ENCODE peak calls at places on chromosomes 1 and 21, in four cellular contexts. One of them, this sample, is unnamed.

GRCh38 chr1:92961896-92962752 is 862 bp upstream of the DIPK1A start:
- DNase-seq in stimulated activated CD4-positive, alpha-beta T cell treated with anti-CD3 and anti-CD28 coated beads, Interleukin-15, amount 100 ng/mL, for 24 hours: peak
- DNase-seq in activated CD4-positive, alpha-beta T cell treated with anti-CD3 and anti-CD28 coated beads, Interleukin-2, amount 50 U/mL, for 1 hour: peak
- DNase-seq in activated naive CD8-positive, alpha-beta T cell treated with anti-CD3 and anti-CD28 coated beads, Interleukin-2, amount 10 ng/mL, durations not matched to agents 7 days and 5 days: no peak
- DNase-seq in this sample: no peak

GRCh38 chr1:1374068-1374860 is 743 bp downstream of the AURKAIP1 start:
- DNase-seq in activated CD4-positive, alpha-beta T cell treated with anti-CD3 and anti-CD28 coated beads, Interleukin-2, amount 50 U/mL, for 1 hour: no peak
- DNase-seq in stimulated activated CD4-positive, alpha-beta T cell treated with anti-CD3 and anti-CD28 coated beads, Interleukin-15, amount 100 ng/mL, for 24 hours: no peak
- DNase-seq in activated naive CD8-positive, alpha-beta T cell treated with anti-CD3 and anti-CD28 coated beads, Interleukin-2, amount 10 ng/mL, durations not matched to agents 7 days and 5 days: no peak
- DNase-seq in this sample: peak

GRCh38 chr1:115630342-115630741 is 11.4 kb upstream of the VANGL1 start:
- DNase-seq in stimulated activated CD4-positive, alpha-beta T cell treated with anti-CD3 and anti-CD28 coated beads, Interleukin-15, amount 100 ng/mL, for 24 hours: no peak
- DNase-seq in activated CD4-positive, alpha-beta T cell treated with anti-CD3 and anti-CD28 coated beads, Interleukin-2, amount 50 U/mL, for 1 hour: no peak
- DNase-seq in activated naive CD8-positive, alpha-beta T cell treated with anti-CD3 and anti-CD28 coated beads, Interleukin-2, amount 10 ng/mL, durations not matched to agents 7 days and 5 days: no peak
- DNase-seq in this sample: no peak

GRCh38 chr21:34152500-34152899 is 79.1 kb downstream of the MRPS6 start:
- DNase-seq in activated naive CD8-positive, alpha-beta T cell treated with anti-CD3 and anti-CD28 coated beads, Interleukin-2, amount 10 ng/mL, durations not matched to agents 7 days and 5 days: no peak
- DNase-seq in activated CD4-positive, alpha-beta T cell treated with anti-CD3 and anti-CD28 coated beads, Interleukin-2, amount 50 U/mL, for 1 hour: no peak
- DNase-seq in stimulated activated CD4-positive, alpha-beta T cell treated with anti-CD3 and anti-CD28 coated beads, Interleukin-15, amount 100 ng/mL, for 24 hours: no peak
- DNase-seq in this sample: no peak

GRCh38 chr1:32701951-32702598 is 495 bp downstream of the SYNC start:
- DNase-seq in stimulated activated CD4-positive, alpha-beta T cell treated with anti-CD3 and anti-CD28 coated beads, Interleukin-15, amount 100 ng/mL, for 24 hours: no peak
- DNase-seq in activated naive CD8-positive, alpha-beta T cell treated with anti-CD3 and anti-CD28 coated beads, Interleukin-2, amount 10 ng/mL, durations not matched to agents 7 days and 5 days: no peak
- DNase-seq in activated CD4-positive, alpha-beta T cell treated with anti-CD3 and anti-CD28 coated beads, Interleukin-2, amount 50 U/mL, for 1 hour: no peak
- DNase-seq in this sample: no peak

GRCh38 chr1:228076796-228077430 is 5.6 kb upstream of the ARF1 start:
- DNase-seq in activated CD4-positive, alpha-beta T cell treated with anti-CD3 and anti-CD28 coated beads, Interleukin-2, amount 50 U/mL, for 1 hour: no peak
- DNase-seq in stimulated activated CD4-positive, alpha-beta T cell treated with anti-CD3 and anti-CD28 coated beads, Interleukin-15, amount 100 ng/mL, for 24 hours: no peak
- DNase-seq in activated naive CD8-positive, alpha-beta T cell treated with anti-CD3 and anti-CD28 coated beads, Interleukin-2, amount 10 ng/mL, durations not matched to agents 7 days and 5 days: no peak
- DNase-seq in this sample: no peak

GRCh38 chr1:32886828-32887414 is 630 bp downstream of the HPCA start:
- DNase-seq in activated CD4-positive, alpha-beta T cell treated with anti-CD3 and anti-CD28 coated beads, Interleukin-2, amount 50 U/mL, for 1 hour: no peak
- DNase-seq in stimulated activated CD4-positive, alpha-beta T cell treated with anti-CD3 and anti-CD28 coated beads, Interleukin-15, amount 100 ng/mL, for 24 hours: no peak
- DNase-seq in activated naive CD8-positive, alpha-beta T cell treated with anti-CD3 and anti-CD28 coated beads, Interleukin-2, amount 10 ng/mL, durations not matched to agents 7 days and 5 days: no peak
- DNase-seq in this sample: peak

GRCh38 chr1:31432592-31433395 is 19.8 kb downstream of the SERINC2 start:
- DNase-seq in activated naive CD8-positive, alpha-beta T cell treated with anti-CD3 and anti-CD28 coated beads, Interleukin-2, amount 10 ng/mL, durations not matched to agents 7 days and 5 days: no peak
- DNase-seq in stimulated activated CD4-positive, alpha-beta T cell treated with anti-CD3 and anti-CD28 coated beads, Interleukin-15, amount 100 ng/mL, for 24 hours: no peak
- DNase-seq in activated CD4-positive, alpha-beta T cell treated with anti-CD3 and anti-CD28 coated beads, Interleukin-2, amount 50 U/mL, for 1 hour: no peak
- DNase-seq in this sample: no peak

This sample was measured in Peyer's patch.